ENCODE peak calls at places on chromosomes 3 and 15, in seven cellular contexts. X is AG09309; W is neural crest cell; U is astrocyte of the spinal cord; K is CD8-positive, alpha-beta T cell; Z is sigmoid colon; F is cardiac muscle cell. N is an unnamed sample.

GRCh38 chr3:150240891-150241290 is 167.2 kb upstream of the TSC22D2 start:
- DNase-seq in U (no peak), W (no peak), F (no peak), K (no peak), Z (no peak), X (no peak), N (no peak)

GRCh38 chr3:13187593-13187992 is 114.4 kb upstream of the IQSEC1 start:
- DNase-seq in F (no peak), U (no peak), Z (no peak), X (no peak), K (no peak), W (no peak), N (no peak)

GRCh38 chr3:141076821-141077571 is 25.8 kb downstream of the SPSB4 start:
- DNase-seq in X (peak; percentile 7), W (peak; percentile 53), K (no peak), U (peak; percentile 50), F (peak; percentile 63), Z (peak; percentile 76), N (peak; percentile 55)

GRCh38 chr3:172208586-172209332 is 169.4 kb downstream of the FNDC3B start:
- DNase-seq in W (no peak), U (no peak), Z (no peak), K (no peak), F (no peak), X (no peak), N (no peak)

GRCh38 chr15:88727439-88727838 is 75.8 kb upstream of the ACAN start:
- DNase-seq in K (no peak), W (no peak), U (no peak), F (no peak), Z (no peak), X (no peak), N (no peak)

GRCh38 chr15:75043509-75044257 is 20.3 kb downstream of the PPCDC start:
- DNase-seq in U (peak; percentile 100), X (peak; percentile 99), F (no peak), W (no peak), Z (peak; percentile 98), K (no peak), N (peak; percentile 96)

GRCh38 chr3:150370129-150370602 is 37.9 kb upstream of the TSC22D2 start:
- DNase-seq in X (peak; percentile 88), U (peak; percentile 97), F (peak; percentile 58), Z (peak; percentile 83), K (no peak), W (peak; percentile 14), N (no peak)

GRCh38 chr3:15976524-15976923 is 178.7 kb upstream of the ANKRD28 start:
- DNase-seq in Z (no peak), K (no peak), U (no peak), F (no peak), X (no peak), W (no peak), N (no peak)

GRCh38 chr3:195100903-195101591 is 169.9 kb downstream of the XXYLT1 start:
- DNase-seq in U (no peak), X (peak; percentile 58), Z (no peak), K (no peak), F (no peak), W (no peak), N (peak; percentile 98)

GRCh38 chr3:47877288-47877687 is 74.3 kb downstream of the DHX30 start:
- DNase-seq in X (no peak), Z (no peak), W (no peak), F (no peak), K (no peak), U (peak; percentile 31), N (no peak)

GRCh38 chr3:48157950-48158376 is 30.3 kb downstream of the CDC25A start:
- DNase-seq in U (peak; percentile 64), F (peak; percentile 78), K (no peak), Z (peak; percentile 80), X (peak; percentile 24), W (peak; percentile 59), N (no peak)

GRCh38 chr15:39133201-39133600 is 447.7 kb upstream of the THBS1 start:
- DNase-seq in W (no peak), K (no peak), X (peak; percentile 89), Z (no peak), F (peak; percentile 8), U (peak; percentile 73), N (no peak)

GRCh38 chr3:12352253-12352652 is 63.4 kb downstream of the PPARG start:
- DNase-seq in K (no peak), F (no peak), U (no peak), W (no peak), X (no peak), Z (no peak), N (no peak)

GRCh38 chr3:110938629-110939028 is 133.0 kb upstream of the NECTIN3 start:
- DNase-seq in Z (no peak), U (no peak), W (no peak), F (no peak), X (no peak), K (no peak), N (no peak)

GRCh38 chr15:81335631-81336030 is 11.7 kb upstream of the STARD5 start:
- DNase-seq in Z (no peak), K (no peak), U (no peak), F (no peak), X (no peak), W (no peak), N (no peak)

GRCh38 chr15:81334768-81335447 is 11.0 kb upstream of the STARD5 start:
- DNase-seq in W (no peak), Z (no peak), F (no peak), U (no peak), X (peak; percentile 29), K (no peak), N (no peak)

GRCh38 chr15:81337713-81338157 is 13.8 kb upstream of the STARD5 start:
- DNase-seq in K (no peak), F (no peak), U (no peak), Z (no peak), W (no peak), X (no peak), N (no peak)

GRCh38 chr15:81337241-81337640 is 13.3 kb upstream of the STARD5 start:
- DNase-seq in K (no peak), X (no peak), Z (no peak), F (no peak), U (no peak), W (no peak), N (no peak)

DNA sequence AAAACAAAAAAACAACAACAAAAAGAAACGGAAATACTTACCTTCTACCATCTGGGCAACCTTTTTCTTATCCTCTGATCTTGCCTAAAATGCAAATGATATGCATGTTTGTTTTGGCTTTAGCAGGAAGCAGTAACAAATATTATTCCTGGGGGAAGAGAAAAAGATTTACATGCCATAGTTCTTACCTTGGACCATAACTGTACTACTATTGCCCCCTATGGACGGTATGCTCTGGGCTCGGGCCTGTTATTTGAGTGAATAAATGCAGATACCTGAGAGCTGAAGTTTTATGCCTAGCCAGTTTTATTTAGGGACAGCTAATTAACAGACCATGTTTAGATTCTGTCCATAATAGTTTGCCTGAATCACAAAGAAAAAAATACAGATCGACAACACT is 12.6 kb upstream of the STARD5 start:
- DNase-seq in U (peak; percentile 55), X (no peak), F (no peak), Z (no peak), K (no peak), W (no peak), N (no peak)
- TF ChIP-seq CTCF in U (peak; percentile 60), X (peak; percentile 47), F (peak; percentile 56), Z (no peak), K (peak; percentile 37), W (peak; percentile 20), N (peak; percentile 35)

GRCh38 chr3:126475411-126476114 is at the start of gene ZXDC:
- DNase-seq in X (peak; percentile 56), F (peak; percentile 96), Z (peak; percentile 97), K (peak; percentile 85), U (peak; percentile 91), W (peak; percentile 85), N (peak; percentile 94)
- TF ChIP-seq CTCF in X (peak; percentile 45), F (peak; percentile 26), Z (no peak), K (peak; percentile 25), U (peak; percentile 48), W (peak; percentile 51), N (no peak)

GRCh38 chr3:53921296-53921695 is 29.6 kb upstream of the SELENOK start:
- DNase-seq in Z (no peak), X (no peak), U (no peak), F (no peak), W (no peak), K (no peak), N (no peak)
- TF ChIP-seq CTCF in Z (no peak), X (peak; percentile 68), U (peak; percentile 31), F (peak; percentile 56), W (peak; percentile 59), K (no peak), N (peak; percentile 37)

GRCh38 chr3:101848326-101848725 is 988 bp upstream of the NFKBIZ start:
- DNase-seq in K (no peak), Z (no peak), X (no peak), W (no peak), U (no peak), F (no peak), N (no peak)

GRCh38 chr3:101848754-101849713 is at the start of gene NFKBIZ:
- DNase-seq in W (peak; percentile 79), F (peak; percentile 95), X (peak; percentile 74), K (peak; percentile 85), Z (peak; percentile 98), U (peak; percentile 97), N (peak; percentile 95)

GRCh38 chr3:101851072-101851471 is 1.8 kb downstream of the NFKBIZ start:
- DNase-seq in X (no peak), Z (no peak), F (no peak), U (no peak), W (no peak), K (no peak), N (no peak)

GRCh38 chr3:101850327-101851048 is 1.2 kb downstream of the NFKBIZ start:
- DNase-seq in W (no peak), K (no peak), X (peak; percentile 52), Z (no peak), F (no peak), U (peak; percentile 80), N (no peak)

GRCh38 chr3:101849714-101850326 is 506 bp downstream of the NFKBIZ start:
- DNase-seq in X (no peak), Z (peak; percentile 74), K (peak; percentile 32), F (peak; percentile 52), U (no peak), W (no peak), N (no peak)
- TF ChIP-seq CTCF in X (no peak), Z (no peak), K (no peak), F (no peak), U (no peak), W (peak; percentile 30), N (no peak)

DNA sequence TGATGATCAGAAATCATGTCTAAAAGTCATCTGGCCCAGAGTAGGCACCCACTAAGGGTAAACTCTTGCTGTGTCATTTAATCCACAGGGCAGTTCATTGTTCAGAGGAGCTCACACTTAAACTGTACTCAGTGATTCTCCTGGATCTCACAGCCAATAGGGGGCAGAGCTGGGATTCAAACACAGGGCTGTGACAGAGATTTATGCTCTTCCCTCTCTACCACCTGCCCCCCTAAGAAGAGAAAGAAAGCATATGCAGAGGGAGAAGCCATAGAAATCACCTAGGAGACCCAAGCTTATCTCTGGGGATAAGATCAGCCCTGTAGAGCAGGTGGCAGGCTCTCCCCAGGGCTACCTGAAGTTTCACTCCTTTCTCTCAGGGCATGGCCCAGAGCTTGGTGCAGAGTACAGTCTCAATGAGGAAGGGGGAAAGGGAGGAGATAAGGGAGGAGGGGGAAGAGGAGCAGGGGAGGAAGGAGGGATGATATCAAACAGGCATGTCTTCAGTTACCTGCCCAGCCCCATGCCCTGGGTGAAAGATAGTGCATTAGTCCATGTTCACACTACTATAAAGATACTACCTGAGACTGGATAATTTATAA is 51.8 kb upstream of the ADPGK start:
- DNase-seq in W (no peak), Z (no peak), X (no peak), F (peak; percentile 43), K (no peak), U (no peak), N (no peak)
- TF ChIP-seq CTCF in W (peak; percentile 37), Z (no peak), X (peak; percentile 42), F (peak; percentile 52), K (no peak), U (peak; percentile 34), N (peak; percentile 19)